ENCODE peak calls at places on chromosomes 12 and 14, in four cellular contexts. S is brain microvascular endothelial cell; E is astrocyte; K is CD4-positive, CD25-positive, alpha-beta regulatory T cell. D is an unnamed sample.

GRCh38 chr12:31958601-31959000 is 614 bp upstream of the RESF1 start:
- DNase-seq in K (no peak), E (no peak), S (no peak), D (no peak)

GRCh38 chr12:90858261-90858660 is 96.7 kb downstream of the CCER1 start:
- DNase-seq in K (no peak), E (peak), S (no peak), D (no peak)

GRCh38 chr12:53586745-53587144 is 39.4 kb downstream of the ATF7 start:
- DNase-seq in S (no peak), E (peak), K (no peak), D (no peak)

GRCh38 chr12:131500564-131500963 is 210.3 kb upstream of the SFSWAP start:
- DNase-seq in K (no peak), E (no peak), S (no peak), D (no peak)

GRCh38 chr12:123034022-123034541 is 53.6 kb downstream of the ARL6IP4 start:
- DNase-seq in S (no peak), K (no peak), E (no peak), D (no peak)

GRCh38 chr12:57849035-57849434 is 2.5 kb upstream of the CTDSP2 start:
- DNase-seq in S (no peak), K (no peak), E (no peak), D (no peak)

GRCh38 chr14:92792885-92793284 is 1.2 kb upstream of the GOLGA5 start:
- DNase-seq in K (no peak), E (no peak), S (no peak), D (no peak)

GRCh38 chr12:4112734-4113396 is 160.7 kb upstream of the CCND2 start:
- DNase-seq in K (no peak), E (no peak), S (peak), D (no peak)

GRCh38 chr12:76143343-76144252 is 59.1 kb upstream of the NAP1L1 start:
- DNase-seq in K (no peak), E (no peak), S (no peak), D (peak)

GRCh38 chr14:94940263-94940993 is 170.5 kb upstream of the GSC start:
- DNase-seq in E (no peak), S (no peak), K (no peak), D (no peak)

GRCh38 chr12:48000878-48001321 is 3.4 kb downstream of the COL2A1 start:
- DNase-seq in K (no peak), E (peak), S (peak), D (no peak)

GRCh38 chr12:2639020-2639298 is 155.8 kb upstream of the FKBP4 start:
- DNase-seq in K (no peak), E (no peak), S (no peak), D (no peak)

GRCh38 chr14:72463291-72463866 is 430.5 kb downstream of the DPF3 start:
- DNase-seq in S (peak), E (no peak), K (no peak), D (no peak)

GRCh38 chr12:1281683-1282366 is 290.8 kb downstream of the ERC1 start:
- DNase-seq in S (peak), K (no peak), E (peak), D (no peak)

GRCh38 chr12:105942316-105942715 is 196.4 kb downstream of the NUAK1 start:
- DNase-seq in S (no peak), E (no peak), K (no peak), D (no peak)

GRCh38 chr12:6167327-6168280 is 32.6 kb upstream of the CD9 start:
- DNase-seq in E (peak), S (peak), K (peak), D (peak)

GRCh38 chr14:53766106-53766505 is 190.5 kb downstream of the BMP4 start:
- DNase-seq in K (no peak), E (no peak), S (no peak), D (no peak)

GRCh38 chr14:60922050-60922449 is 58.8 kb downstream of the TRMT5 start:
- DNase-seq in E (peak), S (no peak), K (no peak), D (no peak)

GRCh38 chr12:41724216-41724615 is 420.5 kb downstream of the GXYLT1 start:
- DNase-seq in K (no peak), E (no peak), S (no peak), D (no peak)

GRCh38 chr14:55705651-55706340 is 125.8 kb downstream of the KTN1 start:
- DNase-seq in E (peak), S (no peak), K (no peak), D (no peak)

GRCh38 chr14:95507701-95508103 is 8.7 kb downstream of the SYNE3 start:
- DNase-seq in S (peak), K (no peak), E (peak), D (no peak)

GRCh38 chr12:129101404-129101803 is 248.1 kb downstream of the GLT1D1 start:
- DNase-seq in E (no peak), K (no peak), S (no peak), D (no peak)

GRCh38 chr12:111446044-111446581 is 40.4 kb downstream of the SH2B3 start:
- DNase-seq in E (no peak), K (no peak), S (no peak), D (no peak)

GRCh38 chr12:18629916-18630315 is 107.9 kb downstream of the PLCZ1 start:
- DNase-seq in K (no peak), S (no peak), E (peak), D (no peak)

GRCh38 chr14:79992799-79993198 is 218.5 kb downstream of the DIO2 start:
- DNase-seq in K (no peak), S (no peak), E (no peak), D (no peak)

GRCh38 chr12:54368709-54369596 is 4.7 kb upstream of the GPR84 start:
- DNase-seq in S (peak), E (peak), K (peak), D (peak)

GRCh38 chr12:19744760-19745218 is 305.5 kb downstream of the AEBP2 start:
- DNase-seq in S (peak), K (no peak), E (peak), D (no peak)

GRCh38 chr14:64986578-64987571 is at the start of gene FNTB:
- DNase-seq in E (peak), K (peak), S (peak), D (peak)

GRCh38 chr14:64979336-64980074 is 7.2 kb upstream of the FNTB start:
- DNase-seq in E (peak), K (no peak), S (no peak), D (no peak)

GRCh38 chr14:64983439-64984310 is 3.0 kb upstream of the FNTB start:
- DNase-seq in K (no peak), S (peak), E (no peak), D (peak)
- H3K4me3 ChIP-seq in K (peak), S (peak), E (peak), D (no peak)

DNA sequence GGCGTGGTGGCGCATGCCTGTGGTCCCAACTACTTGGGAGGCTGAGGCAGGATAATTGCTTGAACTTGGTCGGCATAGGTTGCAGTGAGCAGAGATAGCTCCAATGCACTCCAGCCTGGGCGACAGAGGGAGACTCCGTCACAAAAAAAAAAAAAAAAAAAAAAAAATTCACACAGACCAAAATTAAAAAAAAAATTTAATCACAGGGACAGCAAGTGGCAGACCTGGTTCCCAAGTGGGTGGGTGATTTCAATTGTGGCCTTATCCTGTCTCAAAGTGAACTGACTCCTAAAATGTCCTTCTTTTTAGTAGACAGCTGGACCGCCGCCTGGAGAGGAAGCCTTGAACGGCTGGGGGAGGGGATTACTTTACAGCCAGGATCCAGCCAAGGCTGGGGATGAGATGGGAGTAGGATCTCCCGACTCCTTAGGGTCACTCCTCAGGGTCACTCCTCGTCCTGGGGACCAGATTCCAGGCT is 1.6 kb upstream of the KCNH3 start:
- DNase-seq in S (no peak), K (no peak), E (no peak), D (no peak)
- H3K4me3 ChIP-seq in S (no peak), K (no peak), E (peak), D (no peak)

DNA sequence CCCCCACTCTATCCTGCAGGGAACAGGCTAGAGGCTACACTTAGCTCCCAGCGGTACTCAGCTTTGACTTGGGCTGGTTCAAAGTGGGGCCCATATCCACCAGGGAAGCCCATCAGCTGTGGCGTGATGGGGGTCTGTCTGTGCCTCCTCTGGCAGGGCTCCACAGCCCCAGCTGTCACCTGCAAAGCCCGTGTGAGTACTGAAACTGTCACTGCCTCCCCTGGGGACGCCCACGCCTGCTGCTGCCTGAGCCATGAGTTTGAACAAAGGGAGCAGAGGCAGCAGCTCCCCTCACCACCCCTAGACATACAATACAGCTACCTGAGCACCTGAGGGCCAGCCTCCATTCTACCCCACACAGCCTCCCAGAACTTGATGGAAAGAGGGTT is 5.0 kb downstream of the REM2 start:
- DNase-seq in E (no peak), S (no peak), K (no peak), D (peak)
- H3K4me3 ChIP-seq in E (peak), S (peak), K (peak), D (peak)

DNA sequence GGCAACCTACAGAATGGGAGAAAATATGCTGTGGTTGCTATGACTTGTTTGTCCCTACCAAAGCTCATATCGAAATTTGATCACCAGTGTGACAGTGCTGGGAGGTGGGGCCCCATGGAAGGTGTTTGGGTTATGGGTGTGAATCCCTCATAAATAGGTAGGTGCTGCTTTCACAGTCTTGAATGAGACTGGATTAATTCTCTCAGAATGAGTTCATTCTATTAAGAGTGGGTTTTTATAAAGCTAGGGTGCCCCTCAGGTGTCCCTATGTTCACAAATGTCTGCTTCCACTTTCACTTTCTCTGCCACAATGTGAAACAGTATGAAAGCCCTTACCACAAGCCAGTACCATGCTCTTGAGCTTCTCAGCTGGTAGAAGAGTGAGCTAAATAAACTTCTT is 133.5 kb downstream of the CPNE8 start:
- DNase-seq in K (no peak), E (no peak), S (no peak), D (no peak)
- H3K4me3 ChIP-seq in K (peak), E (no peak), S (no peak), D (no peak)

GRCh38 chr14:104437703-104438102 is 141.9 kb upstream of the C14orf180 start:
- DNase-seq in S (no peak), K (no peak), E (no peak), D (no peak)

GRCh38 chr14:104436741-104437701 is 142.5 kb upstream of the C14orf180 start:
- DNase-seq in K (no peak), E (no peak), S (no peak), D (no peak)

GRCh38 chr14:104434214-104435076 is 145.1 kb upstream of the C14orf180 start:
- DNase-seq in K (no peak), E (no peak), S (no peak), D (no peak)

GRCh38 chr14:104435147-104436046 is 144.2 kb upstream of the C14orf180 start:
- DNase-seq in E (no peak), K (no peak), S (no peak), D (no peak)

GRCh38 chr14:104436047-104436531 is 143.5 kb upstream of the C14orf180 start:
- DNase-seq in S (peak), E (peak), K (no peak), D (no peak)
- H3K4me3 ChIP-seq in S (no peak), E (no peak), K (no peak), D (no peak)

DNA sequence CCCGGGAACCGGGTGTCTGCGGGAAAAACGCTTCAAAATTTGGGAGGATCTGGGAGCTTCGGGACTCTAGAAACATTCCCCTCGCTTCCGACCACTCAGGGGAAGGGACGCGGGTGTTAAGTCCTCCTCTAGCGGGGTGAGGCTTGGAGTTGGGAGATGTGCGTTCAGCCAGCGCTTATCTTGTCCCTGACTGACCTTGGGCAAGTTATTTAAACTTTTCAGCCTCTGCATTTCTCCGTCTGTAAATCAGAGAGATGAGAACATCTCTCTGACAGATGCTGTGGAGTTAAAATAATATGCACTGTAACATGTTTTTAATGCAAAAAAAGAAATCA is 76.9 kb upstream of the ANO4 start:
- DNase-seq in S (no peak), K (no peak), E (no peak), D (no peak)
- H3K4me3 ChIP-seq in S (peak), K (no peak), E (peak), D (no peak)

DNA sequence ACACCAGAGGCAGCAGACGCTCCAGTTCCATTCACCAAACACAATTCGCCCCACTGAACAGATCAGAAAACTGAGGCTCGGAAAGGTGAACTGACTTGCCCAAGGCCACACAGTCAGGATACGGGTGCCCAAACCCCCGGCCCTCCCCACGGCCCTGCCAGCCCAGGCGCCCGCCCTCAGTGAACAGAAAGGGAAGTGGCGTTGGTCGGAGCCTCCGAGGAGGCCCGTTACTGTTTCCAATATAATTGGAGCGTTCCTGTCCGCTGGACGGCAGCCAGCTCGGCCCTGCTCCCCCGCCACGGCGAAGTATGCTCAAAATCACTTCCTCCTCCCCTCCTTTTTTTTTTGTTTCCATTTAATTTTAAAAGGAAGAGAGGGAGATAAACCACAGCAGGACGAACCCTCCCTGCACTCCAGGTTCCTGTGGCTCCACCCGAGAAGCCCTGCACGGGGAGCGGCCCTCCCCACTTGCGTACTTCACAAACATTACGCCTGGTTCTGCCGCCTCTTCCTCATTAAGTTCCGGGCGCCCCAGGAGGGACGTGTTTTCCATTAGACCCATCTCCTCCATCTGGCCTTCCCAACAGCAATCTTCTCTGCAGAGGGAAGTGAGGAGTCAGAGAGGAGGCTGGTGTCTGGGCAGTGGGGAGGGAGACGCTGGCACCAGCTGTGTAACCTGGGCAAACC is 61.1 kb downstream of the NCOR2 start:
- DNase-seq in K (no peak), S (no peak), E (peak), D (no peak)
- H3K4me3 ChIP-seq in K (no peak), S (no peak), E (no peak), D (no peak)

DNA sequence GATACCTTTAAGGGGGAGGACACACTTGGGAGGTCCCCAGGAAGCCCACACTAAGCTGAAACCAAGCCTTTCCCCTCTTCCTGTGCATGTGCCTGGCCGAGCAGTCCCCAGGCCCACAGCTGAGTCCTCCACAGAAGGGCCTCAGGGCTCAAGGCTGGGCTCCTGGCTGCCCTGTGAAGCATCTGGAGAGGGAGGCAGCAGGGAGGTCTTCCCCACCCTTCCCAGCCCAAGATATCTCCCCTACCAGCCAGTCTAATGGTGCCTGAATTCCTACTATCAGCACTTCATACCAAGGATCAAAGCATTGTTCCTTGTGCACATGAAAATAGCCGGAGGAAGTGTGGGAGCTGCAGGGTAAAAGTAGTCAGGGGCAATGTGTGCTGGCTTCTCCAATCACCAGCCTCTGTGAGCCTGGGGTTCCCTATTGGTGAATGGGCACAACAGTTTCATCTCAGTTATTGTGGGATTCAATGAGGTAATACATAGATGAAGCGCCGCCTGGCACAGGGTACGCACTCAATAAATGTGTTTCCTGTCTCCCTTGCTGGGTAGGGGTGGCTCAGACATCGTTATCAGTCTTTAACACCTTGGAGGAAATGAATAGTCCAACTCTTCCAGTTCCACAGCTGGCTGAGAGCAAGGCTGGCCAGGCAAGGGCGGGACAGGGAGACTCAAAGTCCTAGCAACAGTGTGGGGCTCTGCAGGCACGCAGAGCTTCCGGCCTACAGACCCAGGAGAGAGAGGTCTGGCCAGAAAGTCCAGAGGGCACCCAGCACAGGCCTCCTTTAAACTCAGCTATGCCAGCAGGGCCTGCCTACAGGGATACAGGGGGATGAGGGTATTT is 39.1 kb upstream of the PNMA1 start:
- DNase-seq in K (no peak), E (no peak), S (no peak), D (peak)
- H3K4me3 ChIP-seq in K (peak), E (no peak), S (no peak), D (peak)

DNA sequence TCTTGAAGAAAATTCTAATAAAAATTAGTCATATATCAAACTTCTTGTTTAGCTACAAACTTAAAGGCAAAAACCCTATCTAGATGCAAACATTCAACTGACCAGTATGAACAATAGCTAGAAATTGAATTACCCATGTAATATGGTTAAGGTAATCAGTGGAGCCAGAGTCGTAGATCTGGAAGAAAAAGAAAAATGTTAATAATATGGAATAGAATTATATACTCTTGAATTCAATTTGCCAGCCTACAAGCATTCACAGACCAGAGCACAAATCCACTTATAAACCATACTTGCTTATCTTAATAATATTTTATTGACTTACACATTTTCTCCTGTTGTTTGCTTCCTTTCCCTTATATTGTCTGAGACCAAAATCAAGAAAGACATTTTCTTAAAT is 7.7 kb upstream of the HEATR5A start:
- DNase-seq in S (no peak), E (no peak), K (no peak), D (no peak)
- H3K4me3 ChIP-seq in S (no peak), E (no peak), K (no peak), D (no peak)

GRCh38 chr12:116152268-116152667 is 125.2 kb downstream of the MED13L start:
- DNase-seq in S (peak), K (no peak), E (peak), D (no peak)
- H3K4me3 ChIP-seq in S (no peak), K (no peak), E (no peak), D (no peak)

D was measured in CD4-positive, alpha-beta memory T cell.